ENCODE peak calls at places on chromosomes 3 and 15, in eight cellular contexts. One of them, this sample, is unnamed.
A peak's percentile ranks its signal among the peaks of the same experiment; 100 is the strongest.

GRCh38 chr15:58386081-58386480 is 45.7 kb upstream of the LIPC start:
- DNase-seq in GM12865: no peak
- DNase-seq in psoas muscle: no peak
- DNase-seq in fibroblast of mammary gland: no peak
- DNase-seq in foreskin fibroblast: no peak
- DNase-seq in CD4-positive, CD25-positive, alpha-beta regulatory T cell: no peak
- DNase-seq in aorta: no peak
- DNase-seq in mesendoderm: no peak
- DNase-seq in this sample: no peak

GRCh38 chr15:65576669-65577068 is 34.3 kb downstream of the INTS14 start:
- DNase-seq in psoas muscle: no peak
- DNase-seq in GM12865: no peak
- DNase-seq in mesendoderm: no peak
- DNase-seq in CD4-positive, CD25-positive, alpha-beta regulatory T cell: no peak
- DNase-seq in fibroblast of mammary gland: peak; percentile 58
- DNase-seq in foreskin fibroblast: peak; percentile 77
- DNase-seq in aorta: no peak
- DNase-seq in this sample: peak; percentile 47

GRCh38 chr15:62802612-62803011 is 239.9 kb upstream of the TPM1 start:
- DNase-seq in psoas muscle: no peak
- DNase-seq in aorta: no peak
- DNase-seq in GM12865: no peak
- DNase-seq in foreskin fibroblast: no peak
- DNase-seq in mesendoderm: no peak
- DNase-seq in CD4-positive, CD25-positive, alpha-beta regulatory T cell: no peak
- DNase-seq in fibroblast of mammary gland: no peak
- DNase-seq in this sample: no peak

GRCh38 chr3:52792961-52793695 is 1.5 kb upstream of the ITIH3 start:
- DNase-seq in mesendoderm: no peak
- DNase-seq in GM12865: no peak
- DNase-seq in CD4-positive, CD25-positive, alpha-beta regulatory T cell: no peak
- DNase-seq in fibroblast of mammary gland: peak; percentile 28
- DNase-seq in aorta: no peak
- DNase-seq in psoas muscle: no peak
- DNase-seq in foreskin fibroblast: peak; percentile 47
- DNase-seq in this sample: peak; percentile 46

GRCh38 chr3:13852638-13853009 is 27.2 kb downstream of the WNT7A start:
- DNase-seq in fibroblast of mammary gland: no peak
- DNase-seq in mesendoderm: no peak
- DNase-seq in psoas muscle: no peak
- DNase-seq in GM12865: no peak
- DNase-seq in foreskin fibroblast: no peak
- DNase-seq in CD4-positive, CD25-positive, alpha-beta regulatory T cell: no peak
- DNase-seq in aorta: no peak
- DNase-seq in this sample: no peak

GRCh38 chr15:60720493-60721231 is 241.7 kb upstream of the ICE2 start:
- DNase-seq in aorta: no peak
- DNase-seq in foreskin fibroblast: no peak
- DNase-seq in mesendoderm: no peak
- DNase-seq in fibroblast of mammary gland: no peak
- DNase-seq in GM12865: peak; percentile 83
- DNase-seq in CD4-positive, CD25-positive, alpha-beta regulatory T cell: no peak
- DNase-seq in psoas muscle: no peak
- DNase-seq in this sample: no peak

GRCh38 chr3:131402391-131403039 is 20.9 kb downstream of the NUDT16 start:
- DNase-seq in psoas muscle: no peak
- DNase-seq in fibroblast of mammary gland: peak; percentile 34
- DNase-seq in mesendoderm: peak; percentile 53
- DNase-seq in GM12865: no peak
- DNase-seq in foreskin fibroblast: peak; percentile 43
- DNase-seq in CD4-positive, CD25-positive, alpha-beta regulatory T cell: no peak
- DNase-seq in aorta: peak; percentile 49
- DNase-seq in this sample: peak; percentile 58

GRCh38 chr3:11306815-11307589 is 34.8 kb downstream of the ATG7 start:
- DNase-seq in fibroblast of mammary gland: no peak
- DNase-seq in foreskin fibroblast: no peak
- DNase-seq in mesendoderm: no peak
- DNase-seq in CD4-positive, CD25-positive, alpha-beta regulatory T cell: no peak
- DNase-seq in aorta: peak; percentile 56
- DNase-seq in psoas muscle: no peak
- DNase-seq in GM12865: peak; percentile 42
- DNase-seq in this sample: peak; percentile 55

GRCh38 chr15:90087454-90088154 is 14.7 kb downstream of the IDH2 start:
- DNase-seq in psoas muscle: no peak
- DNase-seq in mesendoderm: peak; percentile 74
- DNase-seq in foreskin fibroblast: peak; percentile 45
- DNase-seq in fibroblast of mammary gland: peak; percentile 71
- DNase-seq in GM12865: peak; percentile 34
- DNase-seq in CD4-positive, CD25-positive, alpha-beta regulatory T cell: no peak
- DNase-seq in aorta: no peak
- DNase-seq in this sample: peak; percentile 16

GRCh38 chr3:46565607-46566039 is 479 bp downstream of the LRRC2 start:
- DNase-seq in GM12865: no peak
- DNase-seq in psoas muscle: peak; percentile 46
- DNase-seq in aorta: no peak
- DNase-seq in fibroblast of mammary gland: no peak
- DNase-seq in CD4-positive, CD25-positive, alpha-beta regulatory T cell: no peak
- DNase-seq in foreskin fibroblast: no peak
- DNase-seq in mesendoderm: peak; percentile 89
- DNase-seq in this sample: peak; percentile 25

GRCh38 chr3:43207628-43208085 is 78.7 kb upstream of the SNRK start:
- DNase-seq in psoas muscle: no peak
- DNase-seq in CD4-positive, CD25-positive, alpha-beta regulatory T cell: no peak
- DNase-seq in fibroblast of mammary gland: no peak
- DNase-seq in aorta: no peak
- DNase-seq in GM12865: no peak
- DNase-seq in mesendoderm: no peak
- DNase-seq in foreskin fibroblast: peak; percentile 66
- DNase-seq in this sample: no peak

GRCh38 chr3:102530443-102531195 is 95.8 kb downstream of the ZPLD1 start:
- DNase-seq in foreskin fibroblast: peak; percentile 19
- DNase-seq in psoas muscle: no peak
- DNase-seq in fibroblast of mammary gland: peak; percentile 36
- DNase-seq in CD4-positive, CD25-positive, alpha-beta regulatory T cell: no peak
- DNase-seq in mesendoderm: no peak
- DNase-seq in GM12865: no peak
- DNase-seq in aorta: no peak
- DNase-seq in this sample: no peak

GRCh38 chr3:117914540-117914939 is 1120.1 kb downstream of the IGSF11 start:
- DNase-seq in aorta: no peak
- DNase-seq in mesendoderm: no peak
- DNase-seq in CD4-positive, CD25-positive, alpha-beta regulatory T cell: no peak
- DNase-seq in GM12865: no peak
- DNase-seq in fibroblast of mammary gland: no peak
- DNase-seq in foreskin fibroblast: no peak
- DNase-seq in psoas muscle: no peak
- DNase-seq in this sample: no peak

GRCh38 chr3:183638092-183638644 is 2.7 kb downstream of the KLHL24 start:
- DNase-seq in mesendoderm: no peak
- DNase-seq in aorta: no peak
- DNase-seq in GM12865: no peak
- DNase-seq in fibroblast of mammary gland: no peak
- DNase-seq in foreskin fibroblast: no peak
- DNase-seq in psoas muscle: no peak
- DNase-seq in CD4-positive, CD25-positive, alpha-beta regulatory T cell: no peak
- DNase-seq in this sample: peak; percentile 7

GRCh38 chr3:195080571-195081141 is 190.3 kb downstream of the XXYLT1 start:
- DNase-seq in fibroblast of mammary gland: no peak
- DNase-seq in aorta: peak; percentile 36
- DNase-seq in mesendoderm: no peak
- DNase-seq in GM12865: no peak
- DNase-seq in psoas muscle: no peak
- DNase-seq in foreskin fibroblast: no peak
- DNase-seq in CD4-positive, CD25-positive, alpha-beta regulatory T cell: no peak
- DNase-seq in this sample: no peak

GRCh38 chr3:186826316-186826977 is 16.1 kb upstream of the ADIPOQ start:
- DNase-seq in foreskin fibroblast: peak; percentile 22
- DNase-seq in fibroblast of mammary gland: no peak
- DNase-seq in aorta: no peak
- DNase-seq in psoas muscle: no peak
- DNase-seq in CD4-positive, CD25-positive, alpha-beta regulatory T cell: no peak
- DNase-seq in mesendoderm: peak; percentile 37
- DNase-seq in GM12865: peak; percentile 24
- DNase-seq in this sample: no peak

GRCh38 chr15:62569460-62570404 is 404.6 kb upstream of the C2CD4B start:
- DNase-seq in foreskin fibroblast: peak; percentile 74
- DNase-seq in aorta: peak; percentile 73
- DNase-seq in GM12865: no peak
- DNase-seq in CD4-positive, CD25-positive, alpha-beta regulatory T cell: no peak
- DNase-seq in psoas muscle: peak; percentile 65
- DNase-seq in fibroblast of mammary gland: peak; percentile 56
- DNase-seq in mesendoderm: no peak
- DNase-seq in this sample: peak; percentile 74

GRCh38 chr3:45912435-45912834 is 26.1 kb downstream of the CCR9 start:
- DNase-seq in CD4-positive, CD25-positive, alpha-beta regulatory T cell: no peak
- DNase-seq in fibroblast of mammary gland: no peak
- DNase-seq in mesendoderm: no peak
- DNase-seq in GM12865: no peak
- DNase-seq in aorta: no peak
- DNase-seq in psoas muscle: no peak
- DNase-seq in foreskin fibroblast: no peak
- DNase-seq in this sample: no peak

GRCh38 chr3:112807685-112808084 is 39.0 kb downstream of the CD200R1L start:
- DNase-seq in GM12865: no peak
- DNase-seq in foreskin fibroblast: no peak
- DNase-seq in mesendoderm: no peak
- DNase-seq in fibroblast of mammary gland: no peak
- DNase-seq in aorta: no peak
- DNase-seq in psoas muscle: no peak
- DNase-seq in CD4-positive, CD25-positive, alpha-beta regulatory T cell: no peak
- DNase-seq in this sample: no peak

GRCh38 chr15:77670558-77671148 is 37.9 kb upstream of the LINGO1 start:
- DNase-seq in aorta: no peak
- DNase-seq in CD4-positive, CD25-positive, alpha-beta regulatory T cell: no peak
- DNase-seq in GM12865: no peak
- DNase-seq in foreskin fibroblast: no peak
- DNase-seq in mesendoderm: no peak
- DNase-seq in psoas muscle: no peak
- DNase-seq in fibroblast of mammary gland: no peak
- DNase-seq in this sample: no peak

GRCh38 chr15:51414256-51414860 is 72.9 kb downstream of the GLDN start:
- DNase-seq in psoas muscle: no peak
- DNase-seq in aorta: no peak
- DNase-seq in CD4-positive, CD25-positive, alpha-beta regulatory T cell: no peak
- DNase-seq in mesendoderm: no peak
- DNase-seq in fibroblast of mammary gland: no peak
- DNase-seq in foreskin fibroblast: no peak
- DNase-seq in GM12865: no peak
- DNase-seq in this sample: no peak

GRCh38 chr15:45497261-45497660 is 25.3 kb downstream of the SLC30A4 start:
- DNase-seq in foreskin fibroblast: no peak
- DNase-seq in psoas muscle: no peak
- DNase-seq in fibroblast of mammary gland: no peak
- DNase-seq in GM12865: no peak
- DNase-seq in CD4-positive, CD25-positive, alpha-beta regulatory T cell: no peak
- DNase-seq in aorta: no peak
- DNase-seq in mesendoderm: no peak
- DNase-seq in this sample: no peak

GRCh38 chr3:62048577-62048976 is 324.8 kb downstream of the FEZF2 start:
- DNase-seq in GM12865: no peak
- DNase-seq in mesendoderm: no peak
- DNase-seq in fibroblast of mammary gland: no peak
- DNase-seq in foreskin fibroblast: no peak
- DNase-seq in CD4-positive, CD25-positive, alpha-beta regulatory T cell: no peak
- DNase-seq in psoas muscle: no peak
- DNase-seq in aorta: no peak
- DNase-seq in this sample: no peak

GRCh38 chr15:40308844-40309189 is 1.1 kb upstream of the PLCB2 start:
- DNase-seq in CD4-positive, CD25-positive, alpha-beta regulatory T cell: no peak
- DNase-seq in mesendoderm: peak; percentile 60
- DNase-seq in foreskin fibroblast: no peak
- DNase-seq in psoas muscle: no peak
- DNase-seq in GM12865: peak; percentile 53
- DNase-seq in fibroblast of mammary gland: no peak
- DNase-seq in aorta: peak; percentile 58
- DNase-seq in this sample: no peak
- H3K4me3 ChIP-seq in CD4-positive, CD25-positive, alpha-beta regulatory T cell: peak overlapping the region; percentile 53
- H3K4me3 ChIP-seq in mesendoderm: no peak overlapping the region
- H3K4me3 ChIP-seq in foreskin fibroblast: no peak overlapping the region
- H3K4me3 ChIP-seq in psoas muscle: no peak overlapping the region
- H3K4me3 ChIP-seq in GM12865: peak overlapping the region; percentile 84
- H3K4me3 ChIP-seq in fibroblast of mammary gland: no peak overlapping the region
- H3K4me3 ChIP-seq in aorta: no peak overlapping the region
- H3K4me3 ChIP-seq in this sample: no peak overlapping the region

DNA sequence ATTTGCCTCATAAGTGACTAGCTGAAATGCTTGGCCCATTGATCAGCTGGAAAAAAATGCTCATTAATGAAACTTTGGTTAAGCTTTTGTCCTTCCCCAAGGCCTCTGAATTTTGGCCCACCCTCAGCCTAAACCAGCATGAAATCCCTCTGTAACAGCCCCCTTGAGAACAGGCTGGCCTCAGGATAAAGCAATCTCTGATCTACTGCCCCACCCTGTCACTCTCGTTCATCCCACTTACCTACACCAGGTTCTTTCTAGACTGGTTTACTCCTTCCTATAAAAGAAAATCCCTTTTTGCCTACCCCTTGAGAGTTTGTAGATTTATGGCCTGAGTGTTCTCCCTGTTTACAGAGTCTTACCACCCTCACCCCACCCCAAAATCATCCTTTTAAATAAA is 3.4 kb upstream of the AEN start:
- DNase-seq in GM12865: no peak
- DNase-seq in foreskin fibroblast: no peak
- DNase-seq in fibroblast of mammary gland: no peak
- DNase-seq in psoas muscle: no peak
- DNase-seq in mesendoderm: no peak
- DNase-seq in CD4-positive, CD25-positive, alpha-beta regulatory T cell: no peak
- DNase-seq in aorta: no peak
- DNase-seq in this sample: no peak
- H3K4me3 ChIP-seq in GM12865: no peak overlapping the region
- H3K4me3 ChIP-seq in foreskin fibroblast: no peak overlapping the region
- H3K4me3 ChIP-seq in fibroblast of mammary gland: no peak overlapping the region
- H3K4me3 ChIP-seq in psoas muscle: no peak overlapping the region
- H3K4me3 ChIP-seq in mesendoderm: no peak overlapping the region
- H3K4me3 ChIP-seq in CD4-positive, CD25-positive, alpha-beta regulatory T cell: no peak overlapping the region
- H3K4me3 ChIP-seq in aorta: no peak overlapping the region
- H3K4me3 ChIP-seq in this sample: no peak overlapping the region

DNA sequence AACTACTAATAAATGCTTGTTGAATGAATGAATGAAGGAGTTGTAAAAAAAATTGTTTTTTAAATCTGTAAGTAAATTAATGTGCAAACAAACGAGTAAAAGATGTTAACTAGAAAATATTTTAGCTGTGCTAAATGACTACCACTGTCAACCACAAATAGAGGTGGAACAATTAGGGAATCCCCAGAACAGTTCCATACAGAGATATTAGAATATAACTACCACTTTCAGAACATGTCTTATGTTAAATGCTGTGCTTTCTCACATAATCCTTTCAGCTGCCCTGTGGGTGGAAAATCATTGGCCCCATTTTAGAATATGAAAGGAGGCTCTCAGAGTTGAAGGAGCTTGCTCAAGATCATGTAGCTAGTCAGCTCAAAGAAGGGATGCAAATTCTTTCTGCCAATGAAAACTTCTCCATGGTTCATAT is 290.7 kb upstream of the STT3B start:
- DNase-seq in aorta: no peak
- DNase-seq in psoas muscle: no peak
- DNase-seq in mesendoderm: no peak
- DNase-seq in fibroblast of mammary gland: no peak
- DNase-seq in GM12865: peak; percentile 70
- DNase-seq in foreskin fibroblast: no peak
- DNase-seq in CD4-positive, CD25-positive, alpha-beta regulatory T cell: no peak
- DNase-seq in this sample: no peak
- H3K4me3 ChIP-seq in aorta: no peak overlapping the region
- H3K4me3 ChIP-seq in psoas muscle: no peak overlapping the region
- H3K4me3 ChIP-seq in mesendoderm: no peak overlapping the region
- H3K4me3 ChIP-seq in fibroblast of mammary gland: no peak overlapping the region
- H3K4me3 ChIP-seq in GM12865: no peak overlapping the region
- H3K4me3 ChIP-seq in foreskin fibroblast: no peak overlapping the region
- H3K4me3 ChIP-seq in CD4-positive, CD25-positive, alpha-beta regulatory T cell: no peak overlapping the region
- H3K4me3 ChIP-seq in this sample: no peak overlapping the region

GRCh38 chr15:50181983-50182232 is at the start of gene SLC27A2:
- DNase-seq in aorta: no peak
- DNase-seq in foreskin fibroblast: no peak
- DNase-seq in fibroblast of mammary gland: no peak
- DNase-seq in mesendoderm: peak; percentile 56
- DNase-seq in GM12865: peak; percentile 27
- DNase-seq in psoas muscle: no peak
- DNase-seq in CD4-positive, CD25-positive, alpha-beta regulatory T cell: peak; percentile 16
- DNase-seq in this sample: peak; percentile 2
- H3K4me3 ChIP-seq in aorta: peak within 1 kb of the TSS; percentile 6
- H3K4me3 ChIP-seq in foreskin fibroblast: peak within 1 kb of the TSS; percentile 50
- H3K4me3 ChIP-seq in fibroblast of mammary gland: peak within 1 kb of the TSS; percentile 37
- H3K4me3 ChIP-seq in mesendoderm: no peak within 1 kb of the TSS
- H3K4me3 ChIP-seq in GM12865: peak within 1 kb of the TSS; percentile 17
- H3K4me3 ChIP-seq in psoas muscle: peak within 1 kb of the TSS; percentile 67
- H3K4me3 ChIP-seq in CD4-positive, CD25-positive, alpha-beta regulatory T cell: peak within 1 kb of the TSS; percentile 64
- H3K4me3 ChIP-seq in this sample: peak within 1 kb of the TSS; percentile 60